ENCODE peak calls at places on chromosomes 11 and 22, in ten cellular contexts. R is AG09309; D is thyroid gland; C is central memory CD8-positive, alpha-beta T cell; W is endothelial cell; P is HFFc6; Y is NCI-H774; U is activated CD4-positive, CD25-positive, alpha-beta regulatory T cell; K is astrocyte of the cerebellum; Z is fibroblast of mammary gland. J is an unnamed sample.

GRCh38 chr11:2300290-2300935 is 1.3 kb downstream of the C11orf21 start:
- DNase-seq in R (no peak), D (no peak), C (peak), W (no peak), P (no peak), Y (no peak), U (no peak), K (no peak), Z (no peak), J (no peak)

GRCh38 chr11:122882809-122883681 is 486 bp downstream of the JHY start:
- DNase-seq in R (no peak), D (peak), C (peak), W (peak), P (peak), Y (peak), U (peak), K (no peak), Z (peak), J (peak)

GRCh38 chr11:118621071-118621815 is 13.8 kb downstream of the PHLDB1 start:
- DNase-seq in R (no peak), D (peak), C (no peak), W (peak), P (peak), Y (peak), U (no peak), K (peak), Z (peak), J (peak)

GRCh38 chr11:72599325-72600117 is 74.7 kb downstream of the PDE2A start:
- DNase-seq in R (no peak), D (no peak), C (no peak), W (no peak), P (no peak), Y (no peak), U (no peak), K (no peak), Z (no peak), J (no peak)

GRCh38 chr22:20174785-20175596 is 24.1 kb upstream of the CCDC188 start:
- DNase-seq in R (no peak), D (no peak), C (no peak), W (peak), P (no peak), Y (no peak), U (no peak), K (no peak), Z (peak), J (peak)

GRCh38 chr11:107018274-107018901 is at the start of gene GUCY1A2:
- DNase-seq in R (no peak), D (peak), C (no peak), W (peak), P (no peak), Y (no peak), U (no peak), K (no peak), Z (no peak), J (peak)

GRCh38 chr22:32617271-32617670 is 142.7 kb downstream of the FBXO7 start:
- DNase-seq in R (no peak), D (no peak), C (no peak), W (no peak), P (peak), Y (no peak), U (no peak), K (no peak), Z (peak), J (no peak)

GRCh38 chr11:16632295-16633200 is 105.9 kb upstream of the C11orf58 start:
- DNase-seq in R (no peak), D (no peak), C (no peak), W (no peak), P (peak), Y (no peak), U (no peak), K (no peak), Z (no peak), J (no peak)

GRCh38 chr11:84019576-84020194 is 733.5 kb upstream of the CCDC90B start:
- DNase-seq in R (peak), D (no peak), C (no peak), W (no peak), P (peak), Y (no peak), U (no peak), K (peak), Z (peak), J (no peak)

GRCh38 chr11:16406226-16406625 is 49.9 kb upstream of the SOX6 start:
- DNase-seq in R (no peak), D (no peak), C (no peak), W (no peak), P (no peak), Y (no peak), U (no peak), K (peak), Z (no peak), J (no peak)

GRCh38 chr11:87851234-87851633 is 324.0 kb downstream of the RAB38 start:
- DNase-seq in R (peak), D (no peak), C (no peak), W (no peak), P (peak), Y (no peak), U (no peak), K (peak), Z (peak), J (no peak)

GRCh38 chr11:105861225-105861624 is 160.8 kb downstream of the MSANTD4 start:
- DNase-seq in R (no peak), D (no peak), C (no peak), W (no peak), P (no peak), Y (peak), U (no peak), K (no peak), Z (no peak), J (no peak)

GRCh38 chr11:7414729-7415536 is 70.4 kb upstream of the OLFML1 start:
- DNase-seq in R (no peak), D (no peak), C (no peak), W (no peak), P (no peak), Y (no peak), U (no peak), K (no peak), Z (no peak), J (no peak)

GRCh38 chr11:124597661-124598060 is 13.6 kb upstream of the PANX3 start:
- DNase-seq in R (no peak), D (no peak), C (no peak), W (no peak), P (no peak), Y (no peak), U (no peak), K (no peak), Z (no peak), J (no peak)

GRCh38 chr11:9264381-9265210 is 554 bp downstream of the DENND5A start:
- DNase-seq in R (peak), D (peak), C (no peak), W (peak), P (peak), Y (no peak), U (no peak), K (peak), Z (peak), J (peak)

GRCh38 chr11:64544616-64545296 is 46.3 kb upstream of the SLC22A12 start:
- DNase-seq in R (no peak), D (no peak), C (no peak), W (no peak), P (no peak), Y (no peak), U (no peak), K (no peak), Z (no peak), J (no peak)

GRCh38 chr11:128505449-128506058 is 81.8 kb downstream of the ETS1 start:
- DNase-seq in R (no peak), D (no peak), C (no peak), W (no peak), P (no peak), Y (no peak), U (no peak), K (no peak), Z (no peak), J (peak)

GRCh38 chr11:133403900-133404299 is 128.4 kb downstream of the OPCML start:
- DNase-seq in R (no peak), D (no peak), C (no peak), W (peak), P (no peak), Y (no peak), U (no peak), K (no peak), Z (no peak), J (peak)

J was measured in BE2C.